ENCODE peak calls at places on chromosomes 12 and 14, in ten cellular contexts. A is GM12865; O is SW 1271; R is effector memory CD4-positive, alpha-beta T cell; S is ovary; V is iPS-NIHi11; J is central memory CD4-positive, alpha-beta T cell; L is renal cortical epithelial cell; M is activated CD4-positive, alpha-beta memory T cell treated with anti-CD3 and anti-CD28 coated beads, Interleukin-2, amount 10 ng/mL, durations not matched to agents 7 days and 5 days; T is stimulated activated naive B cell treated with anti-CD40 and anti-IgM and Interleukin-4, amounts not matched to agents 10 μg/mL and 1 μg/mL and 100 μg/mL, for 72 hours. X is an unnamed sample.

GRCh38 chr14:69685217-69685616 is 73.8 kb downstream of the SUSD6 start:
- DNase-seq in A (peak), O (no peak), R (peak), S (no peak), V (no peak), J (peak), L (peak), M (peak), T (peak), X (no peak)

GRCh38 chr12:28021704-28022103 is 49.2 kb upstream of the PTHLH start:
- DNase-seq in A (no peak), O (no peak), R (no peak), S (no peak), V (no peak), J (no peak), L (peak), M (no peak), T (no peak), X (no peak)

GRCh38 chr12:89349814-89350213 is 2.5 kb downstream of the DUSP6 start:
- DNase-seq in A (no peak), O (peak), R (no peak), S (no peak), V (peak), J (no peak), L (peak), M (no peak), T (no peak), X (peak)

GRCh38 chr12:125070117-125070516 is 4.9 kb downstream of the AACS start:
- DNase-seq in A (no peak), O (no peak), R (no peak), S (no peak), V (no peak), J (no peak), L (peak), M (no peak), T (no peak), X (no peak)

GRCh38 chr12:52772188-52772587 is 5.0 kb downstream of the KRT76 start:
- DNase-seq in A (no peak), O (no peak), R (no peak), S (no peak), V (no peak), J (no peak), L (no peak), M (no peak), T (no peak), X (no peak)

GRCh38 chr14:99407416-99407815 is 73.2 kb downstream of the SETD3 start:
- DNase-seq in A (no peak), O (no peak), R (no peak), S (no peak), V (no peak), J (no peak), L (no peak), M (no peak), T (no peak), X (no peak)

GRCh38 chr12:120363274-120363855 is 5.6 kb downstream of the MSI1 start:
- DNase-seq in A (no peak), O (no peak), R (no peak), S (no peak), V (no peak), J (no peak), L (no peak), M (no peak), T (no peak), X (no peak)

GRCh38 chr12:8819676-8819980 is 2.8 kb upstream of the A2ML1 start:
- DNase-seq in A (no peak), O (no peak), R (no peak), S (no peak), V (peak), J (no peak), L (no peak), M (no peak), T (no peak), X (no peak)

GRCh38 chr12:1050059-1050707 is 59.2 kb downstream of the ERC1 start:
- DNase-seq in A (no peak), O (no peak), R (no peak), S (no peak), V (no peak), J (no peak), L (no peak), M (no peak), T (no peak), X (no peak)

GRCh38 chr14:72717220-72717619 is 176.7 kb downstream of the DPF3 start:
- DNase-seq in A (no peak), O (no peak), R (no peak), S (no peak), V (no peak), J (no peak), L (no peak), M (no peak), T (no peak), X (no peak)

GRCh38 chr12:73383584-73384229 is 1111.5 kb downstream of the TRHDE start:
- DNase-seq in A (no peak), O (no peak), R (no peak), S (no peak), V (no peak), J (no peak), L (peak), M (no peak), T (no peak), X (no peak)

GRCh38 chr12:63103489-63104131 is 47.4 kb downstream of the AVPR1A start:
- DNase-seq in A (peak), O (no peak), R (no peak), S (no peak), V (peak), J (no peak), L (peak), M (no peak), T (no peak), X (no peak)

GRCh38 chr14:34098045-34098984 is 147.4 kb upstream of the EGLN3 start:
- DNase-seq in A (peak), O (no peak), R (no peak), S (peak), V (peak), J (peak), L (peak), M (peak), T (no peak), X (no peak)

GRCh38 chr14:75307700-75308379 is 29.2 kb downstream of the FOS start:
- DNase-seq in A (peak), O (peak), R (peak), S (peak), V (peak), J (peak), L (peak), M (peak), T (peak), X (peak)

GRCh38 chr12:76698966-76699365 is 64.9 kb upstream of the ZDHHC17 start:
- DNase-seq in A (no peak), O (no peak), R (no peak), S (no peak), V (peak), J (no peak), L (no peak), M (no peak), T (no peak), X (peak)

GRCh38 chr12:41917827-41918445 is 226.7 kb downstream of the GXYLT1 start:
- DNase-seq in A (no peak), O (no peak), R (no peak), S (no peak), V (peak), J (no peak), L (peak), M (no peak), T (no peak), X (no peak)

GRCh38 chr12:44694027-44694426 is 182.1 kb downstream of the NELL2 start:
- DNase-seq in A (no peak), O (no peak), R (no peak), S (no peak), V (no peak), J (no peak), L (no peak), M (no peak), T (no peak), X (no peak)

GRCh38 chr12:109773384-109774011 is 59.7 kb downstream of the TRPV4 start:
- DNase-seq in A (no peak), O (no peak), R (no peak), S (peak), V (no peak), J (no peak), L (peak), M (no peak), T (no peak), X (peak)

GRCh38 chr14:87508333-87508732 is 484.6 kb downstream of the GALC start:
- DNase-seq in A (no peak), O (no peak), R (no peak), S (no peak), V (no peak), J (no peak), L (no peak), M (no peak), T (no peak), X (no peak)

GRCh38 chr12:29676676-29677075 is 107.1 kb downstream of the TMTC1 start:
- DNase-seq in A (no peak), O (no peak), R (no peak), S (no peak), V (no peak), J (no peak), L (no peak), M (no peak), T (no peak), X (no peak)

GRCh38 chr12:48985475-48985897 is 7.4 kb downstream of the WNT1 start:
- DNase-seq in A (no peak), O (no peak), R (no peak), S (no peak), V (no peak), J (no peak), L (no peak), M (no peak), T (no peak), X (no peak)

GRCh38 chr14:71588028-71588427 is 344.2 kb upstream of the RGS6 start:
- DNase-seq in A (no peak), O (no peak), R (no peak), S (no peak), V (no peak), J (no peak), L (no peak), M (no peak), T (no peak), X (no peak)

GRCh38 chr14:30553311-30553989 is 5.5 kb upstream of the G2E3 start:
- DNase-seq in A (no peak), O (no peak), R (no peak), S (no peak), V (no peak), J (no peak), L (peak), M (no peak), T (no peak), X (no peak)

GRCh38 chr12:44509471-44509870 is 366.6 kb downstream of the NELL2 start:
- DNase-seq in A (no peak), O (no peak), R (no peak), S (no peak), V (no peak), J (no peak), L (no peak), M (no peak), T (no peak), X (no peak)

GRCh38 chr14:21264025-21264801 is 5.0 kb downstream of the HNRNPC start:
- DNase-seq in A (peak), O (peak), R (no peak), S (no peak), V (no peak), J (peak), L (peak), M (no peak), T (no peak), X (no peak)

GRCh38 chr12:84874125-84874824 is 38.3 kb downstream of the SLC6A15 start:
- DNase-seq in A (peak), O (no peak), R (no peak), S (no peak), V (peak), J (peak), L (peak), M (no peak), T (no peak), X (no peak)

GRCh38 chr12:92030618-92031017 is 115.0 kb downstream of the BTG1 start:
- DNase-seq in A (peak), O (no peak), R (peak), S (peak), V (no peak), J (peak), L (no peak), M (peak), T (no peak), X (no peak)

GRCh38 chr14:53668861-53669260 is 287.8 kb downstream of the BMP4 start:
- DNase-seq in A (no peak), O (no peak), R (no peak), S (no peak), V (no peak), J (no peak), L (peak), M (no peak), T (no peak), X (no peak)

GRCh38 chr12:109652233-109652772 is 61.3 kb upstream of the FAM222A start:
- DNase-seq in A (no peak), O (no peak), R (no peak), S (no peak), V (no peak), J (no peak), L (no peak), M (no peak), T (no peak), X (no peak)

GRCh38 chr12:108792361-108793292 is 61.3 kb upstream of the CORO1C start:
- DNase-seq in A (no peak), O (no peak), R (no peak), S (no peak), V (no peak), J (no peak), L (no peak), M (no peak), T (no peak), X (no peak)

GRCh38 chr14:85319998-85320397 is 209.9 kb upstream of the FLRT2 start:
- DNase-seq in A (no peak), O (no peak), R (no peak), S (no peak), V (no peak), J (no peak), L (peak), M (no peak), T (no peak), X (no peak)

X was measured in H9.